ENCODE peak calls at places on chromosomes 7 and 10, in ten cellular contexts. U, X, V, K, Y, T, F, A, N and W are unnamed samples. For H3K4me1, the result is how much of the 10 kb centered on the place peaks cover.

GRCh38 chr7:79806161-79806734 is 328.4 kb upstream of the GNAI1 start:
- DNase-seq in U (no peak), X (no peak), V (no peak), K (peak), Y (no peak), T (no peak), F (no peak), A (no peak), N (peak), W (no peak)

GRCh38 chr10:130021373-130021950 is 57.4 kb upstream of the EBF3 start:
- DNase-seq in U (no peak), X (no peak), V (no peak), K (peak), Y (no peak), T (no peak), F (no peak), A (no peak), N (no peak), W (no peak)

GRCh38 chr10:70331486-70332268 is 47.9 kb upstream of the NPFFR1 start:
- DNase-seq in U (peak), X (no peak), V (peak), K (peak), Y (peak), T (no peak), F (peak), A (peak), N (peak), W (no peak)

GRCh38 chr7:157386979-157387800 is 50.4 kb downstream of the DNAJB6 start:
- DNase-seq in U (peak), X (peak), V (peak), K (peak), Y (peak), T (peak), F (peak), A (peak), N (peak), W (no peak)

GRCh38 chr10:104267721-104268690 is 978 bp upstream of the GSTO2 start:
- DNase-seq in U (no peak), X (no peak), V (no peak), K (no peak), Y (peak), T (no peak), F (no peak), A (no peak), N (no peak), W (no peak)

GRCh38 chr7:135768990-135769389 is 20.4 kb upstream of the FAM180A start:
- DNase-seq in U (no peak), X (no peak), V (no peak), K (no peak), Y (no peak), T (no peak), F (peak), A (no peak), N (no peak), W (peak)

GRCh38 chr7:128845987-128846386 is 15.8 kb downstream of the FLNC start:
- DNase-seq in U (no peak), X (no peak), V (no peak), K (no peak), Y (no peak), T (no peak), F (no peak), A (no peak), N (no peak), W (no peak)

GRCh38 chr10:79980711-79981110 is 31.8 kb upstream of the SFTPD start:
- DNase-seq in U (no peak), X (no peak), V (no peak), K (no peak), Y (no peak), T (no peak), F (no peak), A (no peak), N (no peak), W (no peak)

GRCh38 chr10:15541376-15541775 is 170.3 kb upstream of the FAM171A1 start:
- DNase-seq in U (no peak), X (no peak), V (no peak), K (no peak), Y (no peak), T (no peak), F (no peak), A (no peak), N (no peak), W (no peak)

GRCh38 chr10:116910924-116911323 is 61.6 kb downstream of the ENO4 start:
- DNase-seq in U (no peak), X (no peak), V (no peak), K (no peak), Y (no peak), T (no peak), F (no peak), A (no peak), N (no peak), W (no peak)

GRCh38 chr10:105956550-105956949 is 1208.0 kb downstream of the SORCS1 start:
- DNase-seq in U (no peak), X (no peak), V (no peak), K (no peak), Y (no peak), T (no peak), F (no peak), A (no peak), N (no peak), W (no peak)

GRCh38 chr10:17735166-17735941 is 16.6 kb upstream of the TMEM236 start:
- DNase-seq in U (no peak), X (no peak), V (peak), K (no peak), Y (no peak), T (no peak), F (peak), A (no peak), N (no peak), W (peak)

GRCh38 chr7:121120921-121121320 is 132.4 kb downstream of the CPED1 start:
- DNase-seq in U (no peak), X (no peak), V (no peak), K (no peak), Y (no peak), T (no peak), F (no peak), A (no peak), N (no peak), W (no peak)

GRCh38 chr10:130387936-130388580 is 251.9 kb downstream of the GLRX3 start:
- DNase-seq in U (no peak), X (peak), V (no peak), K (no peak), Y (no peak), T (no peak), F (peak), A (peak), N (no peak), W (no peak)

GRCh38 chr7:134660961-134661376 is 14.3 kb downstream of the BPGM start:
- DNase-seq in U (no peak), X (no peak), V (no peak), K (peak), Y (no peak), T (no peak), F (no peak), A (no peak), N (no peak), W (no peak)

GRCh38 chr7:18846765-18847215 is 270.6 kb downstream of the TWIST1 start:
- DNase-seq in U (no peak), X (no peak), V (no peak), K (no peak), Y (no peak), T (no peak), F (no peak), A (no peak), N (no peak), W (no peak)

DNA sequence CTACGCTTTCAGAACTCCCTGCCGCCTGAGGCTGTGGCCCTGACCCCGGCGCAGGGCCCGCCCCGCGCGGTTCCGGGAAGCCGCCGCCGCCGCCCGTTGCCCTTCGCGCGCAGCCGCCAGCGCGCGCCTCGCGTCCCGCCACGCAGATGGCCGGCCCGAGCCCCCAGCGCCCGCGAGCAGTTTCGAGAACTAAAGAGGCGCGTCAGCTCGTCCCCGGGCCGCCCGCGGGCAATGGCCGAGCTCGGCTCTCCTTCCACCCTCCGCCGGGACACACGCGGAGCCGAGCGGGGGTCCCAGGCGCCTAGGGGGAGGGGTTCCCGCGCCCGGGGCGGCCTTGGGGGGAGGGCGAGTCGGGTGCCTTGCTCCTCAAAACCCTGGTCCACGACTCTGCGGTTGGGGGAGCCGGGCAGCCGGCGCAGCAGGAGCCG is 1.8 kb downstream of the HNRNPF start:
- DNase-seq in U (no peak), X (peak), V (peak), K (peak), Y (peak), T (peak), F (peak), A (peak), N (no peak), W (no peak)
- H3K4me1 ChIP-seq in U (under half), X (under half), V (under half), K (under half), Y (half or more), T (half or more), F (half or more), A (half or more), N (half or more), W (under half)

GRCh38 chr7:2654059-2654458 is 22.3 kb downstream of the TTYH3 start:
- DNase-seq in U (no peak), X (no peak), V (no peak), K (no peak), Y (no peak), T (no peak), F (no peak), A (no peak), N (no peak), W (no peak)

GRCh38 chr7:2650451-2650850 is 18.7 kb downstream of the TTYH3 start:
- DNase-seq in U (no peak), X (no peak), V (no peak), K (no peak), Y (no peak), T (no peak), F (no peak), A (no peak), N (no peak), W (no peak)

GRCh38 chr7:2652736-2653060 is 20.9 kb downstream of the TTYH3 start:
- DNase-seq in U (no peak), X (no peak), V (no peak), K (no peak), Y (no peak), T (no peak), F (no peak), A (no peak), N (no peak), W (no peak)

GRCh38 chr7:2651336-2651735 is 19.6 kb downstream of the TTYH3 start:
- DNase-seq in U (no peak), X (no peak), V (no peak), K (no peak), Y (no peak), T (no peak), F (no peak), A (no peak), N (no peak), W (no peak)

DNA sequence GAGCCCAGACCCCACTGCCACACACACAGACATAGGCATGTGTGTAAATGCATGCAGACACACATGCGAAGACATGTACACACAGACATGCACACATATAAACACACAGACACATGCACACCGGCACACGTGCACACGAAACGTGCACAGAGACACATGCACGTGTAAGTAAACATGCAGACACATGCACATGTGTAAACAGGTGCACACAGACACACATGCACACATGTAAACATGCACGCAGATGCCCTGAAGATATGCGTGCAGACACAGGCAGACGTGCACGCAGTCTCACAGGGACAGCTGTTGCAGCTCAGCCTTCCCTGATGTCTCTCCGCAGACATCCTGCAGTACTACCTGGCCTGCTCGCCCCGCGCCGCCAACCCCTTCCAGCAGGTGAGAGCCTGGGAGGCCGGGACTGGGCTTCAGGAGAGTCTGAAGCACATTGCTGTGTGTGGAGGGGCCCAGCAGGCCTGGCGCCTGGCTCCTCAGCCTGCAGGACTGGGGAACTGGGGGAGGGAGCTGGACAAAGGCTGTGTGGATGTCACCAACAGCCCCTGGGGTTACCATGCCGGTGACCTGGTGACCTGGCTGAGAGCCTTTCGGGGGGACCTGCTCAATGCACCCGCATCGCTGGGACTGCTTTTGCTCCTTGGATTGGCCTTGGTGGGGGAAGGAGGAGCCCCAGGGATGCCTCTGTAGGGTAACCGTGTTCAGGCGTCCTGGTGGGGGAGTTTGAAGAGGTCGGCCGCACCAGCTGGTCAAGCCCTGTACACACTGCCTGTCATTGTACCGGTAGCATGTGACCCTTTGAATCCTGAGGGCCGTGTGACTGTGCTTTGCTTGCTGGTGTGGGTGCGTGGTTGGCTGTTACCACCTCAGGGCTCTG is 20.3 kb downstream of the TTYH3 start:
- DNase-seq in U (no peak), X (no peak), V (no peak), K (no peak), Y (no peak), T (no peak), F (no peak), A (no peak), N (no peak), W (no peak)
- TF ChIP-seq POLR2A in U (no peak), X (no peak), V (no peak), K (no peak), Y (no peak), T (no peak), F (no peak), A (no peak), N (no peak), W (no peak)

GRCh38 chr10:112286837-112287818 is 3.9 kb downstream of the TECTB start:
- DNase-seq in U (no peak), X (no peak), V (no peak), K (no peak), Y (no peak), T (no peak), F (no peak), A (no peak), N (no peak), W (no peak)

GRCh38 chr10:112289373-112290053 is 6.3 kb downstream of the TECTB start:
- DNase-seq in U (no peak), X (no peak), V (no peak), K (no peak), Y (no peak), T (no peak), F (no peak), A (no peak), N (no peak), W (no peak)

GRCh38 chr10:112287844-112288243 is 4.6 kb downstream of the TECTB start:
- DNase-seq in U (no peak), X (no peak), V (no peak), K (no peak), Y (no peak), T (no peak), F (no peak), A (no peak), N (no peak), W (no peak)

GRCh38 chr10:112290054-112290373 is 6.8 kb downstream of the TECTB start:
- DNase-seq in U (no peak), X (no peak), V (no peak), K (no peak), Y (no peak), T (no peak), F (no peak), A (no peak), N (no peak), W (no peak)

GRCh38 chr10:112288526-112288925 is 5.3 kb downstream of the TECTB start:
- DNase-seq in U (no peak), X (no peak), V (no peak), K (no peak), Y (no peak), T (no peak), F (no peak), A (no peak), N (no peak), W (no peak)
- H3K27ac ChIP-seq in U (no peak), X (no peak), V (no peak), K (no peak), Y (no peak), T (no peak), F (no peak), A (no peak), N (no peak), W (no peak)

DNA sequence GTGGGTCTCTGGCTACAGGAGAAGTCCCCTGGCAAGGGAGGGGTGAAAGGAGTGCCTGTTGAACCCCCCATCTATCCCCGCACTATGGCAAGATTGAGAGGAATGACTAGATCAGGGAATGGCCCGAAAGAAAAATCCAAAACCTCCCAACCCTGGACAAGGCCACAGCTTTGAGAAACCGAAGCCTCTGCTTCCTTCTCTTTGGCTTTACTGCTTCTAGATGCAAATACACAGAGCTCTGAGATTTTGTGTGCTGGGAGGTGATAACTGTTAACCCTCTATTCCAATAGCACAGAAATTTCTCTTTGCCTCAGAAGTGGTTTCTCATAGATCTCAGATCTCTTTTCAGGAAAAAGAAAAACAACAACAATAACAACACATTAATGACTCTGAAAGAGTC is 15.0 kb downstream of the CAV1 start:
- DNase-seq in U (no peak), X (no peak), V (no peak), K (no peak), Y (no peak), T (no peak), F (no peak), A (no peak), N (no peak), W (no peak)
- H3K4me1 ChIP-seq in U (half or more), X (under half), V (under half), K (under half), Y (under half), T (under half), F (under half), A (half or more), N (under half), W (half or more)

GRCh38 chr10:30432631-30433285 is 1.2 kb upstream of the MAP3K8 start:
- DNase-seq in U (peak), X (peak), V (peak), K (no peak), Y (peak), T (no peak), F (peak), A (peak), N (peak), W (no peak)
- TF ChIP-seq POLR2A in U (no peak), X (no peak), V (no peak), K (no peak), Y (no peak), T (no peak), F (no peak), A (no peak), N (no peak), W (no peak)

GRCh38 chr7:12217311-12217710 is 6.2 kb downstream of the TMEM106B start:
- DNase-seq in U (no peak), X (no peak), V (no peak), K (no peak), Y (no peak), T (no peak), F (no peak), A (no peak), N (no peak), W (no peak)
- H3K27ac ChIP-seq in U (no peak), X (no peak), V (no peak), K (no peak), Y (no peak), T (no peak), F (no peak), A (no peak), N (no peak), W (no peak)

DNA sequence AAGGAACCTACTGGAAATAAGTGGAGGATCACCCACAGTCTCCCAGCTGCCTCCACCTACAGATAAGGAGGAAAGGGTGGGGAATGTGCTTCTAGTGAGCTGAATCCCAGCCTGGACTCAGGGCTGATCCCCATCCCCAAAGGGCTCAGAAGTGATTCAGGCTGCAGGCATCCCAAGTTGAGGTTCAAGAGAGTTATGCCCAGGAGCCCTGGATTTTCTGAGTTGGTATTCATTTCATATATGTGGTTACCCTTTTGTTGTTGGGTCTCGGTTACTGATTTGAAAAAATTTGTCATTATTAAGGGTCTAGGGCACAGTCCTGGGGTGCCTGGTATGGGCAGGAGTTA is 30.0 kb upstream of the SRGN start:
- DNase-seq in U (no peak), X (no peak), V (no peak), K (peak), Y (no peak), T (no peak), F (no peak), A (no peak), N (no peak), W (no peak)
- H3K4me1 ChIP-seq in U (under half), X (under half), V (under half), K (under half), Y (half or more), T (under half), F (under half), A (under half), N (under half), W (under half)

GRCh38 chr10:122879339-122880273 is at the start of gene FAM24B:
- DNase-seq in U (peak), X (peak), V (peak), K (peak), Y (peak), T (peak), F (peak), A (peak), N (peak), W (no peak)
- TF ChIP-seq POLR2A in U (peak), X (no peak), V (peak), K (no peak), Y (peak), T (no peak), F (peak), A (no peak), N (no peak), W (no peak)